ENCODE peak calls at places on chromosomes 16 and 17, in seven cellular contexts. Y is AG04449; B is KBM-7; N is stimulated activated CD8-positive, alpha-beta memory T cell treated with anti-CD3 and anti-CD28 coated beads, Interleukin-7, amount 100 ng/mL, for 24 hours; V is activated CD8-positive, alpha-beta T cell treated with anti-CD3 and anti-CD28 coated beads, Interleukin-2, amount 10 ng/mL, durations not matched to agents 7 days and 5 days; J is CD4-positive, alpha-beta T cell; I is testis. S is an unnamed sample.

GRCh38 chr17:73359255-73359816 is 47.5 kb upstream of the CDC42EP4 start:
- DNase-seq in Y (no peak), B (no peak), N (no peak), V (no peak), J (no peak), I (peak), S (no peak)

GRCh38 chr17:45948881-45949624 is 50.0 kb upstream of the STH start:
- DNase-seq in Y (no peak), B (peak), N (peak), V (peak), J (peak), I (peak), S (peak)

GRCh38 chr17:80779961-80780380 is 211.7 kb upstream of the CHMP6 start:
- DNase-seq in Y (no peak), B (peak), N (no peak), V (no peak), J (no peak), I (no peak), S (no peak)

GRCh38 chr16:4392382-4393242 is 21.0 kb downstream of the VASN start:
- DNase-seq in Y (no peak), B (no peak), N (no peak), V (no peak), J (no peak), I (no peak), S (no peak)

GRCh38 chr17:59746849-59747445 is 39.5 kb downstream of the VMP1 start:
- DNase-seq in Y (no peak), B (peak), N (no peak), V (no peak), J (no peak), I (no peak), S (no peak)

GRCh38 chr17:68676856-68677255 is 75.7 kb upstream of the FAM20A start:
- DNase-seq in Y (no peak), B (no peak), N (no peak), V (no peak), J (no peak), I (no peak), S (no peak)

GRCh38 chr17:59845595-59846390 is 47.0 kb downstream of the TUBD1 start:
- DNase-seq in Y (no peak), B (no peak), N (no peak), V (no peak), J (no peak), I (no peak), S (no peak)

GRCh38 chr16:26051078-26051477 is 359.3 kb downstream of the HS3ST4 start:
- DNase-seq in Y (no peak), B (no peak), N (no peak), V (no peak), J (no peak), I (no peak), S (no peak)

GRCh38 chr16:75012380-75013081 is 13.7 kb downstream of the ZNRF1 start:
- DNase-seq in Y (no peak), B (peak), N (no peak), V (no peak), J (no peak), I (no peak), S (no peak)

GRCh38 chr17:63189930-63190329 is 223.9 kb downstream of the TANC2 start:
- DNase-seq in Y (no peak), B (no peak), N (no peak), V (no peak), J (no peak), I (no peak), S (no peak)

S was measured in hypothalamus.